ENCODE peak calls at places on chromosome 11, in seven cellular contexts. Q, O, J, F, L, W and C are unnamed samples.

GRCh38 chr11:89625171-89625570 is 84.9 kb upstream of the TRIM77 start:
- DNase-seq in F (no peak), W (no peak), Q (no peak), L (no peak), J (no peak), O (no peak), C (no peak)

GRCh38 chr11:47001666-47002285 is 65.2 kb downstream of the CSTPP1 start:
- DNase-seq in F (no peak), W (no peak), J (peak), Q (peak), L (no peak), O (no peak), C (no peak)

GRCh38 chr11:1102221-1102971 is 27.7 kb downstream of the MUC2 start:
- DNase-seq in W (no peak), Q (no peak), O (no peak), J (no peak), L (no peak), F (no peak), C (no peak)

GRCh38 chr11:44760917-44761545 is 34.3 kb downstream of the TSPAN18 start:
- DNase-seq in L (no peak), O (no peak), J (peak), Q (no peak), W (no peak), F (peak), C (no peak)

GRCh38 chr11:66363805-66364535 is 7.6 kb downstream of the SLC29A2 start:
- DNase-seq in L (no peak), O (no peak), F (peak), W (peak), J (no peak), Q (peak), C (peak)

GRCh38 chr11:108958446-108959123 is 293.7 kb downstream of the DDX10 start:
- DNase-seq in O (no peak), L (no peak), W (no peak), J (peak), F (peak), Q (no peak), C (no peak)

GRCh38 chr11:121615506-121615905 is 162.7 kb upstream of the SORL1-AS1 start:
- DNase-seq in L (no peak), W (no peak), F (no peak), O (no peak), Q (no peak), J (peak), C (no peak)

GRCh38 chr11:79440451-79441158 is at the start of gene TENM4:
- DNase-seq in L (peak), Q (no peak), W (no peak), J (peak), O (peak), F (peak), C (no peak)

GRCh38 chr11:34029176-34029575 is 22.4 kb upstream of the CAPRIN1 start:
- DNase-seq in J (no peak), F (no peak), Q (no peak), W (no peak), O (no peak), L (no peak), C (no peak)

GRCh38 chr11:113540416-113541330 is 65.5 kb upstream of the DRD2 start:
- DNase-seq in J (no peak), F (no peak), L (no peak), Q (no peak), W (no peak), O (no peak), C (no peak)

GRCh38 chr11:131760191-131760951 is 390.0 kb downstream of the NTM start:
- DNase-seq in L (no peak), F (peak), W (no peak), J (peak), Q (no peak), O (no peak), C (no peak)

GRCh38 chr11:520428-521178 is 13.6 kb upstream of the RNH1 start:
- DNase-seq in F (no peak), L (no peak), O (no peak), Q (no peak), W (no peak), J (no peak), C (no peak)

GRCh38 chr11:40425168-40425567 is 1034.3 kb downstream of the LRRC4C start:
- DNase-seq in W (no peak), F (no peak), Q (no peak), J (no peak), O (no peak), L (no peak), C (no peak)

GRCh38 chr11:112161012-112161411 is 2.9 kb downstream of the IL18 start:
- DNase-seq in J (no peak), L (no peak), F (no peak), W (no peak), Q (no peak), O (no peak), C (no peak)

GRCh38 chr11:84819561-84819960 is 807.6 kb downstream of the DLG2 start:
- DNase-seq in F (no peak), W (no peak), L (no peak), J (no peak), O (no peak), Q (no peak), C (no peak)

GRCh38 chr11:68660066-68660810 is 24.1 kb upstream of the GAL start:
- DNase-seq in L (no peak), J (no peak), F (no peak), O (no peak), Q (no peak), W (no peak), C (no peak)

GRCh38 chr11:118283756-118284350 is 19.8 kb upstream of the MPZL2 start:
- DNase-seq in L (no peak), J (no peak), O (no peak), F (no peak), Q (no peak), W (no peak), C (no peak)

GRCh38 chr11:1116104-1116503 is 41.4 kb downstream of the MUC2 start:
- DNase-seq in W (no peak), O (no peak), J (no peak), Q (no peak), L (no peak), F (no peak), C (no peak)

GRCh38 chr11:26188559-26188958 is 143.4 kb upstream of the ANO3 start:
- DNase-seq in J (no peak), Q (no peak), O (no peak), L (no peak), W (no peak), F (no peak), C (no peak)

GRCh38 chr11:133041165-133041564 is 491.1 kb downstream of the OPCML start:
- DNase-seq in L (no peak), W (no peak), O (no peak), F (no peak), J (no peak), Q (no peak), C (no peak)

GRCh38 chr11:40274017-40274416 is 1185.4 kb downstream of the LRRC4C start:
- DNase-seq in W (no peak), J (peak), L (no peak), F (no peak), Q (no peak), O (no peak), C (no peak)

GRCh38 chr11:131254254-131254653 is 116.2 kb upstream of the NTM start:
- DNase-seq in Q (no peak), L (no peak), W (no peak), O (no peak), J (no peak), F (no peak), C (no peak)

GRCh38 chr11:7020183-7020917 is at the start of the genes NLRP14 and ZNF214:
- DNase-seq in L (peak), J (peak), F (peak), Q (no peak), W (no peak), O (peak), C (peak)

GRCh38 chr11:12943276-12943675 is 65.8 kb upstream of the RASSF10 start:
- DNase-seq in F (no peak), W (no peak), J (no peak), Q (no peak), L (no peak), O (no peak), C (no peak)

GRCh38 chr11:128409476-128409875 is 177.9 kb downstream of the ETS1 start:
- DNase-seq in W (no peak), J (peak), Q (no peak), L (no peak), F (no peak), O (no peak), C (no peak)

GRCh38 chr11:13168281-13168680 is 109.3 kb upstream of the BMAL1 start:
- DNase-seq in Q (no peak), O (no peak), W (no peak), J (no peak), F (peak), L (no peak), C (no peak)

GRCh38 chr11:10456519-10456918 is 1.5 kb downstream of the AMPD3 start:
- DNase-seq in F (no peak), L (no peak), J (no peak), O (no peak), W (no peak), Q (peak), C (no peak)

GRCh38 chr11:2576536-2576935 is 123.3 kb downstream of the KCNQ1OT1 start:
- DNase-seq in J (no peak), Q (no peak), O (no peak), W (no peak), L (no peak), F (no peak), C (no peak)

GRCh38 chr11:3154001-3154599 is 11.0 kb downstream of the OSBPL5 start:
- DNase-seq in O (no peak), Q (no peak), J (peak), L (no peak), W (no peak), F (no peak), C (no peak)